ENCODE peak calls at places on chromosomes 11 and 22, in eight cellular contexts. B is activated T-cell treated with anti-CD3 and anti-CD28 coated beads for 1 hour, K is thoracic aorta, F is sigmoid colon, T is GM19239, Q is astrocyte of the spinal cord, Y is dorsolateral prefrontal cortex, I is spleen. H is an unnamed sample.

GRCh38 chr11:75262436-75262835 is 21.9 kb downstream of the TPBGL start:
- DNase-seq in B (no peak), K (no peak), F (peak; percentile 56), T (no peak), Q (no peak), Y (no peak), I (no peak), H (no peak)

GRCh38 chr11:65290448-65291165 is 24.1 kb upstream of the CDC42EP2 start:
- DNase-seq in B (no peak), K (peak; percentile 59), F (peak; percentile 99), T (no peak), Q (peak; percentile 96), Y (peak; percentile 92), I (peak; percentile 87), H (peak; percentile 87)

GRCh38 chr11:118527109-118527508 is at the start of gene TTC36:
- DNase-seq in B (no peak), K (no peak), F (no peak), T (no peak), Q (no peak), Y (no peak), I (no peak), H (no peak)

GRCh38 chr11:61714316-61714715 is 34.1 kb downstream of the DAGLA start:
- DNase-seq in B (no peak), K (no peak), F (no peak), T (no peak), Q (no peak), Y (no peak), I (no peak), H (no peak)

GRCh38 chr11:76700177-76701100 is 29.9 kb upstream of the LRRC32 start:
- DNase-seq in B (no peak), K (no peak), F (no peak), T (no peak), Q (peak; percentile 81), Y (no peak), I (peak; percentile 49), H (no peak)

GRCh38 chr22:19902245-19902699 is 39.3 kb upstream of the COMT start:
- DNase-seq in B (no peak), K (no peak), F (no peak), T (no peak), Q (no peak), Y (no peak), I (no peak), H (no peak)

GRCh38 chr11:21564813-21565212 is 628.1 kb upstream of the ANO5 start:
- DNase-seq in B (no peak), K (no peak), F (no peak), T (no peak), Q (no peak), Y (no peak), I (no peak), H (no peak)

GRCh38 chr22:36303874-36304273 is 50.9 kb downstream of the APOL1 start:
- DNase-seq in B (no peak), K (no peak), F (no peak), T (no peak), Q (no peak), Y (no peak), I (no peak), H (no peak)

GRCh38 chr22:39598017-39598965 is 27.7 kb downstream of the CACNA1I start:
- DNase-seq in B (peak; percentile 72), K (no peak), F (no peak), T (peak; percentile 39), Q (no peak), Y (no peak), I (peak; percentile 84), H (no peak)

GRCh38 chr11:119284344-119285157 is 32.4 kb downstream of the MCAM start:
- DNase-seq in B (no peak), K (no peak), F (no peak), T (peak; percentile 36), Q (peak; percentile 55), Y (no peak), I (no peak), H (no peak)

GRCh38 chr11:8729837-8730696 is 47.5 kb downstream of the RPL27A start:
- DNase-seq in B (no peak), K (no peak), F (no peak), T (no peak), Q (no peak), Y (no peak), I (no peak), H (no peak)

H was measured in nucleus accumbens.